ENCODE peak calls at places on chromosome 16, in five cellular contexts. F, O, D, P and Y are unnamed samples.

GRCh38 chr16:62068747-62069146 is 32.5 kb upstream of the CDH8 start:
- DNase-seq in F (no peak), O (no peak), D (no peak), P (no peak), Y (no peak)

GRCh38 chr16:57022445-57022844 is 33.1 kb downstream of the NLRC5 start:
- DNase-seq in F (no peak), O (no peak), D (no peak), P (no peak), Y (no peak)

GRCh38 chr16:61678182-61678581 is 358.1 kb downstream of the CDH8 start:
- DNase-seq in F (no peak), O (no peak), D (no peak), P (no peak), Y (no peak)

GRCh38 chr16:19690196-19690595 is 27.8 kb downstream of the KNOP1 start:
- DNase-seq in F (no peak), O (no peak), D (no peak), P (no peak), Y (no peak)

GRCh38 chr16:17302213-17302612 is 168.5 kb downstream of the XYLT1 start:
- DNase-seq in F (no peak), O (no peak), D (no peak), P (no peak), Y (no peak)

GRCh38 chr16:89764711-89765201 is 43.4 kb downstream of the ZNF276 start:
- DNase-seq in F (peak; percentile 82), O (no peak), D (no peak), P (no peak), Y (peak; percentile 82)

GRCh38 chr16:57373117-57373947 is 1.0 kb downstream of the CX3CL1 start:
- DNase-seq in F (no peak), O (no peak), D (no peak), P (no peak), Y (no peak)

GRCh38 chr16:78252757-78253156 is 153.3 kb downstream of the WWOX start:
- DNase-seq in F (no peak), O (no peak), D (no peak), P (no peak), Y (no peak)

GRCh38 chr16:57892041-57892440 is 78.9 kb downstream of the CNGB1 start:
- DNase-seq in F (peak; percentile 22), O (no peak), D (peak; percentile 97), P (peak; percentile 59), Y (no peak)